ENCODE peak calls at places on chromosomes 6 and 20, in eight cellular contexts. Y is hypothalamus; W is effector CD4-positive, alpha-beta T cell; A is left ventricle myocardium inferior; D is NCI-H1092 treated with DMSO at 0.1 percent for 48 hours; B is lung microvascular endothelial cell; F is GM19239; G is smooth muscle cell of the brain vasculature. M is an unnamed sample.

GRCh38 chr6:30743099-30744053 is 889 bp upstream of the FLOT1 start:
- DNase-seq in W (no peak), D (no peak), G (no peak), A (no peak), Y (no peak), B (no peak), F (no peak), M (no peak)

GRCh38 chr6:157552956-157553485 is 172.0 kb downstream of the ZDHHC14 start:
- DNase-seq in W (no peak), D (no peak), G (no peak), A (no peak), B (no peak), F (no peak), Y (no peak), M (no peak)

GRCh38 chr6:43493833-43494232 is 16.3 kb downstream of the LRRC73 start:
- DNase-seq in G (no peak), D (no peak), Y (no peak), A (no peak), B (no peak), W (no peak), F (no peak), M (no peak)

GRCh38 chr20:17967595-17968365 is 814 bp downstream of the SNX5 start:
- DNase-seq in D (no peak), B (peak; percentile 52), Y (peak; percentile 50), W (no peak), A (no peak), G (no peak), F (no peak), M (no peak)

GRCh38 chr6:20284672-20285071 is 72.4 kb upstream of the MBOAT1 start:
- DNase-seq in A (no peak), B (no peak), G (no peak), F (no peak), D (no peak), Y (no peak), W (no peak), M (no peak)

GRCh38 chr6:155201461-155202226 is 62.2 kb upstream of the CLDN20 start:
- DNase-seq in D (peak; percentile 9), F (no peak), B (peak; percentile 94), Y (no peak), W (no peak), G (no peak), A (no peak), M (no peak)

GRCh38 chr6:132687306-132687705 is 26.5 kb downstream of the VNN1 start:
- DNase-seq in B (peak; percentile 63), D (no peak), G (no peak), W (no peak), F (no peak), A (no peak), Y (no peak), M (no peak)

GRCh38 chr20:32945710-32946221 is 58.5 kb downstream of the SUN5 start:
- DNase-seq in B (peak; percentile 46), W (no peak), G (no peak), A (no peak), F (no peak), D (no peak), Y (no peak), M (no peak)

GRCh38 chr6:121600389-121601233 is 165.2 kb downstream of the GJA1 start:
- DNase-seq in W (no peak), B (no peak), G (no peak), F (no peak), A (no peak), Y (no peak), D (no peak), M (no peak)

GRCh38 chr6:35691027-35691824 is 2.5 kb upstream of the FKBP5 start:
- DNase-seq in A (peak; percentile 89), Y (peak; percentile 49), W (no peak), B (no peak), D (no peak), F (no peak), G (no peak), M (peak; percentile 92)

GRCh38 chr6:134911532-134911931 is 38.4 kb downstream of the ALDH8A1 start:
- DNase-seq in G (no peak), D (no peak), B (peak; percentile 35), Y (no peak), F (no peak), A (no peak), W (no peak), M (no peak)

GRCh38 chr6:88166901-88167624 is 916 bp upstream of the CNR1 start:
- DNase-seq in W (no peak), G (no peak), D (no peak), F (no peak), Y (peak; percentile 7), B (no peak), A (no peak), M (peak; percentile 41)

GRCh38 chr20:18585134-18585533 is 2.7 kb upstream of the DTD1 start:
- DNase-seq in Y (no peak), A (no peak), W (no peak), B (no peak), D (no peak), F (no peak), G (no peak), M (no peak)

GRCh38 chr20:62064788-62065668 is 653 bp downstream of the TAF4 start:
- DNase-seq in D (no peak), B (no peak), Y (no peak), F (peak; percentile 75), A (no peak), W (no peak), G (no peak), M (no peak)

GRCh38 chr20:35011589-35012226 is 56.0 kb downstream of the MYH7B start:
- DNase-seq in G (no peak), W (no peak), F (no peak), B (no peak), A (no peak), Y (no peak), D (no peak), M (no peak)

GRCh38 chr20:19806806-19807691 is 49.0 kb downstream of the RIN2 start:
- DNase-seq in W (no peak), G (no peak), F (no peak), D (peak; percentile 98), A (no peak), B (peak; percentile 46), Y (no peak), M (no peak)

GRCh38 chr20:8777866-8778265 is 291.0 kb upstream of the PLCB4 start:
- DNase-seq in A (no peak), D (no peak), B (no peak), F (no peak), Y (no peak), G (no peak), W (no peak), M (no peak)

GRCh38 chr6:30882764-30883475 is 1.4 kb upstream of the DDR1 start:
- DNase-seq in B (no peak), Y (no peak), G (no peak), F (peak; percentile 70), W (no peak), A (no peak), D (no peak), M (no peak)

GRCh38 chr6:146948790-146949342 is 255.4 kb upstream of the STXBP5 start:
- DNase-seq in W (no peak), B (no peak), F (no peak), G (no peak), A (no peak), D (no peak), Y (no peak), M (no peak)

GRCh38 chr20:33908351-33908750 is 85.4 kb upstream of the RALY start:
- DNase-seq in G (no peak), Y (no peak), A (no peak), B (no peak), W (no peak), D (no peak), F (no peak), M (no peak)

GRCh38 chr20:47178851-47179250 is 177.6 kb downstream of the ZMYND8 start:
- DNase-seq in Y (no peak), D (no peak), G (no peak), F (no peak), A (no peak), B (no peak), W (no peak), M (no peak)

GRCh38 chr20:63094767-63095499 is 88.2 kb upstream of the BHLHE23 start:
- DNase-seq in A (peak; percentile 7), F (no peak), Y (no peak), D (no peak), G (no peak), W (no peak), B (no peak), M (peak; percentile 29)

GRCh38 chr6:38310061-38310460 is 329.7 kb downstream of the BTBD9 start:
- DNase-seq in A (no peak), F (no peak), G (no peak), D (no peak), B (no peak), W (no peak), Y (peak; percentile 37), M (no peak)

GRCh38 chr20:46004813-46005505 is 3.7 kb upstream of the MMP9 start:
- DNase-seq in A (no peak), G (no peak), B (no peak), Y (peak; percentile 28), F (no peak), D (no peak), W (no peak), M (peak; percentile 74)

GRCh38 chr6:85464260-85464644 is 14.4 kb downstream of the NT5E start:
- DNase-seq in Y (no peak), G (peak; percentile 88), A (no peak), B (peak; percentile 98), W (no peak), D (no peak), F (no peak), M (peak; percentile 88)

GRCh38 chr6:25886066-25886465 is 12.0 kb upstream of the SLC17A3 start:
- DNase-seq in G (no peak), W (no peak), Y (no peak), F (no peak), A (no peak), D (no peak), B (no peak), M (no peak)

GRCh38 chr6:158002951-158003853 is 21.5 kb downstream of the SYNJ2 start:
- DNase-seq in D (no peak), B (peak; percentile 95), W (no peak), F (no peak), A (peak; percentile 60), Y (no peak), G (no peak), M (peak; percentile 83)

GRCh38 chr6:108630050-108630714 is 69.5 kb downstream of the FOXO3 start:
- DNase-seq in G (no peak), B (no peak), Y (no peak), A (no peak), W (no peak), D (no peak), F (no peak), M (no peak)

GRCh38 chr6:88220493-88220892 is 54.3 kb upstream of the CNR1 start:
- DNase-seq in F (no peak), Y (no peak), G (no peak), D (no peak), A (no peak), B (peak; percentile 37), W (no peak), M (no peak)

GRCh38 chr20:64051532-64052325 is 2.3 kb upstream of the SOX18 start:
- DNase-seq in B (peak; percentile 62), F (no peak), G (no peak), D (no peak), W (no peak), A (peak; percentile 77), Y (no peak), M (no peak)

GRCh38 chr6:72675396-72675795 is 53.5 kb downstream of the KCNQ5 start:
- DNase-seq in F (no peak), Y (no peak), A (no peak), W (no peak), D (no peak), G (no peak), B (no peak), M (no peak)

GRCh38 chr6:138948780-138949179 is 39.3 kb downstream of the REPS1 start:
- DNase-seq in Y (no peak), W (no peak), A (no peak), G (no peak), D (no peak), B (no peak), F (no peak), M (no peak)

GRCh38 chr6:107991939-107992560 is 34.0 kb upstream of the SEC63 start:
- DNase-seq in Y (no peak), B (no peak), F (no peak), D (no peak), W (no peak), G (no peak), A (no peak), M (no peak)

GRCh38 chr20:3123542-3123941 is 36.1 kb downstream of the FASTKD5 start:
- DNase-seq in W (no peak), A (no peak), F (no peak), D (no peak), Y (no peak), B (no peak), G (no peak), M (no peak)